ENCODE peak calls at places on chromosomes 6 and 20, in five cellular contexts. X, Z, H, D and N are unnamed samples. For H3K4me1, the result is how much of the 10 kb centered on the place peaks cover.

GRCh38 chr6:70706491-70707123 is 38.9 kb downstream of the SMAP1 start:
- DNase-seq in X (no peak), Z (no peak), H (no peak), D (peak), N (no peak)

GRCh38 chr20:34045294-34045693 is 51.6 kb downstream of the RALY start:
- DNase-seq in X (peak), Z (peak), H (no peak), D (peak), N (peak)

GRCh38 chr6:16141514-16141913 is 12.6 kb downstream of the MYLIP start:
- DNase-seq in X (no peak), Z (no peak), H (no peak), D (no peak), N (no peak)

GRCh38 chr6:132272776-132273175 is 128.5 kb downstream of the MOXD1 start:
- DNase-seq in X (no peak), Z (no peak), H (no peak), D (no peak), N (no peak)

GRCh38 chr6:51702851-51703250 is 384.6 kb downstream of the PKHD1 start:
- DNase-seq in X (no peak), Z (no peak), H (no peak), D (no peak), N (no peak)

GRCh38 chr6:83062225-83062624 is 3.4 kb downstream of the UBE3D start:
- DNase-seq in X (no peak), Z (no peak), H (no peak), D (peak), N (no peak)

GRCh38 chr20:44701116-44701865 is 13.9 kb upstream of the CCN5 start:
- DNase-seq in X (no peak), Z (no peak), H (no peak), D (peak), N (no peak)

GRCh38 chr20:445514-446336 is 16.6 kb downstream of the TBC1D20 start:
- DNase-seq in X (no peak), Z (no peak), H (no peak), D (no peak), N (peak)

GRCh38 chr6:162699961-162700360 is 27.6 kb downstream of the PRKN start:
- DNase-seq in X (no peak), Z (no peak), H (no peak), D (no peak), N (no peak)

GRCh38 chr6:139762587-139763031 is 388.2 kb upstream of the CITED2 start:
- DNase-seq in X (no peak), Z (peak), H (no peak), D (peak), N (no peak)

GRCh38 chr6:32371204-32371603 is 499 bp downstream of the TSBP1 start:
- DNase-seq in X (no peak), Z (no peak), H (no peak), D (peak), N (no peak)

GRCh38 chr20:6769953-6770831 is 2.7 kb downstream of the BMP2 start:
- DNase-seq in X (peak), Z (peak), H (peak), D (peak), N (peak)

GRCh38 chr20:41316602-41317535 is 662 bp downstream of the ZHX3 start:
- DNase-seq in X (peak), Z (peak), H (peak), D (peak), N (peak)

GRCh38 chr6:53326372-53327016 is 22.3 kb downstream of the ELOVL5 start:
- DNase-seq in X (peak), Z (peak), H (no peak), D (peak), N (peak)

GRCh38 chr20:32535953-32536823 is 48.9 kb downstream of the NOL4L start:
- DNase-seq in X (peak), Z (no peak), H (peak), D (peak), N (peak)

GRCh38 chr6:35728663-35729348 is 8.0 kb upstream of the ARMC12 start:
- DNase-seq in X (peak), Z (peak), H (peak), D (no peak), N (peak)

GRCh38 chr6:44002071-44002590 is 125.1 kb downstream of the MRPL14 start:
- DNase-seq in X (no peak), Z (no peak), H (peak), D (peak), N (peak)

GRCh38 chr20:32450484-32451061 is 92.4 kb downstream of the ASXL1 start:
- DNase-seq in X (no peak), Z (no peak), H (no peak), D (no peak), N (peak)

GRCh38 chr6:111978826-111979225 is 75.1 kb upstream of the CCN6 start:
- DNase-seq in X (no peak), Z (no peak), H (no peak), D (no peak), N (no peak)

GRCh38 chr6:95294047-95294446 is 283.3 kb upstream of the MANEA start:
- DNase-seq in X (no peak), Z (no peak), H (no peak), D (no peak), N (no peak)

GRCh38 chr6:34227656-34228421 is 8.8 kb upstream of the HMGA1 start:
- DNase-seq in X (no peak), Z (no peak), H (no peak), D (no peak), N (no peak)

GRCh38 chr20:62822788-62823651 is 6.2 kb downstream of the COL9A3 start:
- DNase-seq in X (no peak), Z (peak), H (no peak), D (no peak), N (peak)

GRCh38 chr20:63309261-63310071 is 16.5 kb downstream of the COL20A1 start:
- DNase-seq in X (no peak), Z (peak), H (no peak), D (peak), N (peak)

GRCh38 chr6:49025273-49026240 is 437.5 kb downstream of the MMUT start:
- DNase-seq in X (no peak), Z (no peak), H (no peak), D (no peak), N (no peak)

GRCh38 chr6:56671651-56672461 is 29.2 kb upstream of the DST start:
- DNase-seq in X (no peak), Z (peak), H (no peak), D (peak), N (no peak)

GRCh38 chr20:40990542-40991120 is 38.0 kb upstream of the TOP1 start:
- DNase-seq in X (peak), Z (peak), H (peak), D (peak), N (peak)

GRCh38 chr6:130116273-130116672 is 97.9 kb downstream of the L3MBTL3 start:
- DNase-seq in X (no peak), Z (no peak), H (no peak), D (no peak), N (no peak)

GRCh38 chr6:16163535-16164300 is 34.8 kb downstream of the MYLIP start:
- DNase-seq in X (no peak), Z (peak), H (no peak), D (peak), N (no peak)

GRCh38 chr20:22577515-22578220 is 6.7 kb downstream of the FOXA2 start:
- DNase-seq in X (no peak), Z (no peak), H (peak), D (no peak), N (peak)

GRCh38 chr6:21164768-21165326 is 428.7 kb upstream of the SOX4 start:
- DNase-seq in X (no peak), Z (no peak), H (no peak), D (no peak), N (no peak)

GRCh38 chr20:59996112-59996511 is 37.9 kb downstream of the CDH26 start:
- DNase-seq in X (no peak), Z (no peak), H (no peak), D (no peak), N (no peak)

GRCh38 chr6:37987008-37987407 is 167.5 kb downstream of the ZFAND3 start:
- DNase-seq in X (no peak), Z (peak), H (no peak), D (peak), N (no peak)

GRCh38 chr6:81861281-81861680 is 108.8 kb upstream of the TENT5A start:
- DNase-seq in X (no peak), Z (no peak), H (no peak), D (no peak), N (no peak)

GRCh38 chr6:753486-753885 is 60.5 kb upstream of the EXOC2 start:
- DNase-seq in X (no peak), Z (no peak), H (no peak), D (no peak), N (no peak)

GRCh38 chr6:128078276-128078675 is 177.4 kb upstream of the THEMIS start:
- DNase-seq in X (no peak), Z (no peak), H (no peak), D (no peak), N (no peak)

GRCh38 chr6:156889986-156890385 is 112.8 kb downstream of the ARID1B start:
- DNase-seq in X (no peak), Z (no peak), H (no peak), D (no peak), N (no peak)

GRCh38 chr6:156887623-156888269 is 110.6 kb downstream of the ARID1B start:
- DNase-seq in X (no peak), Z (no peak), H (no peak), D (peak), N (no peak)

GRCh38 chr6:156890627-156891300 is 113.6 kb downstream of the ARID1B start:
- DNase-seq in X (no peak), Z (no peak), H (no peak), D (no peak), N (no peak)

GRCh38 chr6:156886409-156886808 is 109.2 kb downstream of the ARID1B start:
- DNase-seq in X (peak), Z (peak), H (no peak), D (peak), N (peak)

DNA sequence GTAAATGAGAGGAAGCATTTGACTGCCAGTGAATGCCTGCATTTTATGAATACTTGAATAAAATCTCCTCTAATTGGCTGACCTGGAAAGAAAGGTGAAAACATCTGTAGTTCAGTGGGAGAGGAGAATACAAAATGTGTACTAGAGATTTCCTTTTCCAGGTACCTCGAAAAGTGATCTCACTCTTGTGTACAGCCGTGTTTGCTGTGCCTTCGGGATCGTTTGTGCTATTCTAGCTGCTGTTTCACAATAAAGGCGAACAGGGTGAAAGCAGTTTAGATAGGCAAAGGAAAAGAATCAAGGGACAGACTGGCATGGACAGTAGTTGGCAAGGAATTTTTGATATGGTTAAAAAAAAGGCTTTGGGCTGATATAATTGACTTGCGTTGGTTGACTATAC is 112.3 kb downstream of the ARID1B start:
- DNase-seq in X (no peak), Z (no peak), H (no peak), D (no peak), N (no peak)
- H3K4me1 ChIP-seq in X (half or more), Z (under half), H (under half), D (under half), N (under half)

DNA sequence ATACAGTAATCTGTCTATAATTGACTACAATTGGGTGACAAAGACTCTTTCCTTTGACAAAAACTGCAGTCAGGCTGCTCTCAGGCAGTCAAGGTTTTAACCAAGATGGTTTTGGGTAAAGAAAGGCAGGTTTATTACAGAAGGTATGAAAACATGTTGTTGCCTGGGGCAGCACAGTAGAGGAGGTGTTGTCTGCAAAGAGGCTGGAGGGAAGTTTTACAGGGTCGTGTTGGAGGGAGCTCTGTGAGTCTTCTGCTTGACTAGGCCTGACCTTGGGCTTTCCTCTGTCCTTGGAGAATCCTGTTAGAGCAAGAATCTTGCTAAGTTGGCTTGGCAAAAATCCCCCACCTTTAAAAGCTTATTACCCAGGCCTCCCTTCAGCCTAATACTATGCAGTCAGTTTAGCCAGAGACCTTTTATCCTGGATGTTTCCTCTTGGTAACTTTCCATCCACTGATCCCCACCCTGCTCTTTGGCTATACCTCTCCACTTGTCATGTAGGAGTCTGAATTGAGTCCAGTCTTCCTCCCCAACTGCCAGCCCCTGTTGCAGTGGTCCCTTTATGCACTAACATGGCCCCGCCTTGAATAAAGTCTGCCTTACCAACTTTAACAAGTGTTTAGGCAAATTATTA is 143.0 kb upstream of the SLC22A16 start:
- DNase-seq in X (no peak), Z (no peak), H (no peak), D (no peak), N (no peak)
- TF ChIP-seq CTCF in X (no peak), Z (no peak), H (no peak), D (no peak), N (no peak)

GRCh38 chr20:51399138-51399890 is 143.2 kb downstream of the NFATC2 start:
- DNase-seq in X (no peak), Z (no peak), H (no peak), D (no peak), N (no peak)

GRCh38 chr20:51400051-51400926 is 142.2 kb downstream of the NFATC2 start:
- DNase-seq in X (no peak), Z (peak), H (no peak), D (no peak), N (no peak)

GRCh38 chr20:51402201-51402600 is 140.3 kb downstream of the NFATC2 start:
- DNase-seq in X (no peak), Z (no peak), H (no peak), D (no peak), N (no peak)

GRCh38 chr20:51404297-51405060 is 138.0 kb downstream of the NFATC2 start:
- DNase-seq in X (no peak), Z (peak), H (no peak), D (no peak), N (no peak)

GRCh38 chr20:51403465-51404220 is 138.9 kb downstream of the NFATC2 start:
- DNase-seq in X (no peak), Z (no peak), H (no peak), D (no peak), N (no peak)
- H3K4me1 ChIP-seq in X (under half), Z (under half), H (under half), D (under half), N (under half)

DNA sequence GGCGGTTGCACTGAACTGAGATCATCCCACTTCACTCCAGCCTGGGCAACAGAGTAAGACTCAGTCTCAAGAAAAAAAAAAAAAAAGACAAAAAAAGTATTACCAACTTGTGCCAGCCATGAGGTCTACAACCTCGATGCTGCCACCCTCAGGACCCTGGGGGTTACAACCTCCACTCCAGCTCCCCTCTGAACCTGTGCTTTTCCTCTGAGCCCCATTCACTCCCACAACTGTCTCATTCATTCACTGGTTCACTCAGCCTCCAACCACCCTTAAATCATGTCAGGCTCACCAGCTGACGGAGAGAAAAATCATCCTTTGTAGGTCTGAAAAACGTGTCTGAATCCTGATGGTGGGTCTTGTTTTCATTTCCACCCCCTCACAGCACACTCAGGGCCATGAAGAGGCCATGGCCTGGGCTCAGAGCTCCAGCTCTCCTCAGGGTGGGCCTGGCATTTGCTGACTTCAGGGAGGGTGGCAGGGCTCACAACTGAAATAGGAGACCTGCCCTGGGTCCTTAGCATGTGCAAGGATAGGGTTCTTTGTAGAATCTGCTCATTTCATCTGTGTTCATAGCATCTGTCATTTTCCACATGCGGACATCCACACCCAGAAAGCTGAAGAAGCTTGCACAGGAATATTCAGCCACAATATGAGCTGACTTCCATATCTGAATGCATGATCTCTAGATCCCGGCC is 1.9 kb upstream of the ULBP1 start:
- DNase-seq in X (no peak), Z (no peak), H (no peak), D (no peak), N (no peak)
- TF ChIP-seq CTCF in X (no peak), Z (no peak), H (no peak), D (peak), N (no peak)

GRCh38 chr6:108565091-108565766 is 4.5 kb downstream of the FOXO3 start:
- DNase-seq in X (no peak), Z (no peak), H (no peak), D (no peak), N (no peak)
- H3K4me1 ChIP-seq in X (half or more), Z (under half), H (half or more), D (under half), N (half or more)

DNA sequence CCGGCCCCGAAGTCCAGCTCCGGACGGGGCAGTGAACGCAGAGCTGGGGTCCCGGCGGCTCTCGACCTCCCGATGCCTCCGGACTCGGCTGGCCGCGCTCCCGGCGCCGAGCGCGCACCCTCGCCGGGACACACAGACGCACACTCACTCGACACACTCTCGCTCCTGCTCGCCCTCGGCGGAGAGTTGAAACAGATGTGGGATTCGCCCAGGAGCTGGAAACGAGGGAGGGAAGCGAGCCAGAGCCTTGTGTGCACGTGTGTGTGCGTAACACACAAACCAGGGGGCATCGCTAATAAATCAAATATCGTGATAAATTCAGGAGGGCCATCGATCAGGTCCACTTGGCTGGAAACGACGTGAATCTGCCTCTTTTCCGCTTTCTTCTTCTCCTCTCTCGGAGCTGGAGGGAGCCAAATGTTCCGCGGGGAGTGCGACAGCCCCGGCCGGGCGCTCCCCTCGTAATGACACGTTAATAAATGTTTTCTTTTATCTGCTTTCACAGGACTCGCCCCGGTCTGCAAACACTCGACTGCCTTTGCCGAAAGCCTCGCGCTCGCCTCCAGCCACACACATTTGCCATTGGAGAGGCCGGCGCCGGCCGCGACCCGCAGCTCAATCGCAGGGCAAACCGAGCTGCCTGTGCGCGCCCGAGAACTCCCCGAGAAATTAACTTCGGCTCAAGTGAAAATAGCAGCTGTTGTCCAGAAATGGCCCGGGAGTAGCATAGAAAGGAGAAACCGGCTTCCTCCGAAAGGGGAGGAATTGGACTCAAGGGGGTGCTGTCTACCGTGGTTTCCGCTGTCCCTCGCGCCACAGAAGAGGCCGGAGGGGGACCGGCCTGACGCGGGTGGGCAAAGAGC is 850 bp upstream of the SULF2 start:
- DNase-seq in X (peak), Z (peak), H (no peak), D (peak), N (peak)
- TF ChIP-seq CTCF in X (peak), Z (peak), H (peak), D (peak), N (peak)

GRCh38 chr6:42744351-42744890 is 1.5 kb downstream of the TBCC start:
- DNase-seq in X (no peak), Z (no peak), H (no peak), D (no peak), N (no peak)

GRCh38 chr6:42742116-42742894 is 3.6 kb downstream of the TBCC start:
- DNase-seq in X (no peak), Z (no peak), H (no peak), D (peak), N (peak)

GRCh38 chr6:42746452-42747400 is 823 bp upstream of the TBCC start:
- DNase-seq in X (peak), Z (peak), H (peak), D (peak), N (peak)

GRCh38 chr6:42745638-42746451 is at the start of gene TBCC:
- DNase-seq in X (peak), Z (peak), H (peak), D (peak), N (peak)

GRCh38 chr6:42745083-42745637 is 743 bp downstream of the TBCC start:
- DNase-seq in X (peak), Z (peak), H (peak), D (peak), N (peak)
- H3K4me1 ChIP-seq in X (under half), Z (under half), H (under half), D (under half), N (under half)

GRCh38 chr20:4325548-4326187 is 310.3 kb upstream of the RNF24 start:
- DNase-seq in X (no peak), Z (no peak), H (no peak), D (no peak), N (no peak)
- TF ChIP-seq CTCF in X (no peak), Z (no peak), H (no peak), D (no peak), N (no peak)